ENCODE peak calls at places on chromosomes 4 and X, in eight cellular contexts. One of them, this sample, is unnamed.

GRCh38 chr4:173924561-173924960 is 358.9 kb downstream of the FBXO8 start:
- DNase-seq in NCI-H69: no peak
- DNase-seq in activated naive CD4-positive, alpha-beta T cell treated with Interleukin-2 at 50 U/mL for 16 hours: no peak
- DNase-seq in ELR: no peak
- DNase-seq in astrocyte of the spinal cord: no peak
- DNase-seq in hippocampal formation: no peak
- DNase-seq in ACHN: no peak
- DNase-seq in A549: no peak
- DNase-seq in this sample: no peak

GRCh38 chr4:139764192-139764591 is 98.6 kb downstream of the MGST2 start:
- DNase-seq in NCI-H69: no peak
- DNase-seq in activated naive CD4-positive, alpha-beta T cell treated with Interleukin-2 at 50 U/mL for 16 hours: no peak
- DNase-seq in ELR: no peak
- DNase-seq in astrocyte of the spinal cord: no peak
- DNase-seq in hippocampal formation: no peak
- DNase-seq in ACHN: no peak
- DNase-seq in A549: no peak
- DNase-seq in this sample: no peak

GRCh38 chrX:13605611-13606010 is 36.2 kb downstream of the EGFL6 start:
- DNase-seq in NCI-H69: no peak
- DNase-seq in activated naive CD4-positive, alpha-beta T cell treated with Interleukin-2 at 50 U/mL for 16 hours: no peak
- DNase-seq in ELR: no peak
- DNase-seq in astrocyte of the spinal cord: no peak
- DNase-seq in hippocampal formation: no peak
- DNase-seq in ACHN: no peak
- DNase-seq in A549: no peak
- DNase-seq in this sample: no peak

GRCh38 chr4:186021461-186022167 is 47.3 kb upstream of the TLR3 start:
- DNase-seq in NCI-H69: peak
- DNase-seq in activated naive CD4-positive, alpha-beta T cell treated with Interleukin-2 at 50 U/mL for 16 hours: no peak
- DNase-seq in ELR: peak
- DNase-seq in astrocyte of the spinal cord: peak
- DNase-seq in hippocampal formation: no peak
- DNase-seq in ACHN: peak
- DNase-seq in A549: peak
- DNase-seq in this sample: peak

GRCh38 chr4:4388836-4389575 is 2.1 kb downstream of the NSG1 start:
- DNase-seq in NCI-H69: no peak
- DNase-seq in activated naive CD4-positive, alpha-beta T cell treated with Interleukin-2 at 50 U/mL for 16 hours: no peak
- DNase-seq in ELR: no peak
- DNase-seq in astrocyte of the spinal cord: no peak
- DNase-seq in hippocampal formation: no peak
- DNase-seq in ACHN: no peak
- DNase-seq in A549: no peak
- DNase-seq in this sample: no peak

GRCh38 chrX:110132450-110133114 is 129.7 kb downstream of the TMEM164 start:
- DNase-seq in NCI-H69: no peak
- DNase-seq in activated naive CD4-positive, alpha-beta T cell treated with Interleukin-2 at 50 U/mL for 16 hours: no peak
- DNase-seq in ELR: peak
- DNase-seq in astrocyte of the spinal cord: no peak
- DNase-seq in hippocampal formation: no peak
- DNase-seq in ACHN: no peak
- DNase-seq in A549: no peak
- DNase-seq in this sample: no peak

GRCh38 chr4:1009647-1010521 is 1.5 kb upstream of the FGFRL1 start:
- DNase-seq in NCI-H69: peak
- DNase-seq in activated naive CD4-positive, alpha-beta T cell treated with Interleukin-2 at 50 U/mL for 16 hours: peak
- DNase-seq in ELR: peak
- DNase-seq in astrocyte of the spinal cord: peak
- DNase-seq in hippocampal formation: peak
- DNase-seq in ACHN: peak
- DNase-seq in A549: peak
- DNase-seq in this sample: peak

GRCh38 chr4:54487491-54487890 is 170.3 kb upstream of the KIT start:
- DNase-seq in NCI-H69: no peak
- DNase-seq in activated naive CD4-positive, alpha-beta T cell treated with Interleukin-2 at 50 U/mL for 16 hours: no peak
- DNase-seq in ELR: no peak
- DNase-seq in astrocyte of the spinal cord: peak
- DNase-seq in hippocampal formation: no peak
- DNase-seq in ACHN: no peak
- DNase-seq in A549: no peak
- DNase-seq in this sample: peak

GRCh38 chrX:14398725-14399124 is 130.6 kb upstream of the GLRA2 start:
- DNase-seq in NCI-H69: no peak
- DNase-seq in activated naive CD4-positive, alpha-beta T cell treated with Interleukin-2 at 50 U/mL for 16 hours: no peak
- DNase-seq in ELR: peak
- DNase-seq in astrocyte of the spinal cord: no peak
- DNase-seq in hippocampal formation: no peak
- DNase-seq in ACHN: peak
- DNase-seq in A549: peak
- DNase-seq in this sample: no peak

GRCh38 chr4:66023061-66023460 is 352.8 kb upstream of the EPHA5 start:
- DNase-seq in NCI-H69: no peak
- DNase-seq in activated naive CD4-positive, alpha-beta T cell treated with Interleukin-2 at 50 U/mL for 16 hours: no peak
- DNase-seq in ELR: no peak
- DNase-seq in astrocyte of the spinal cord: peak
- DNase-seq in hippocampal formation: no peak
- DNase-seq in ACHN: no peak
- DNase-seq in A549: no peak
- DNase-seq in this sample: no peak

GRCh38 chrX:70013483-70014222 is 36.1 kb downstream of the AWAT2 start:
- DNase-seq in NCI-H69: peak
- DNase-seq in activated naive CD4-positive, alpha-beta T cell treated with Interleukin-2 at 50 U/mL for 16 hours: no peak
- DNase-seq in ELR: no peak
- DNase-seq in astrocyte of the spinal cord: no peak
- DNase-seq in hippocampal formation: no peak
- DNase-seq in ACHN: no peak
- DNase-seq in A549: no peak
- DNase-seq in this sample: no peak

GRCh38 chr4:122480655-122481487 is 24.3 kb upstream of the IL2 start:
- DNase-seq in NCI-H69: no peak
- DNase-seq in activated naive CD4-positive, alpha-beta T cell treated with Interleukin-2 at 50 U/mL for 16 hours: no peak
- DNase-seq in ELR: no peak
- DNase-seq in astrocyte of the spinal cord: no peak
- DNase-seq in hippocampal formation: no peak
- DNase-seq in ACHN: no peak
- DNase-seq in A549: no peak
- DNase-seq in this sample: no peak

GRCh38 chr4:81682492-81682891 is 210.8 kb upstream of the RASGEF1B start:
- DNase-seq in NCI-H69: peak
- DNase-seq in activated naive CD4-positive, alpha-beta T cell treated with Interleukin-2 at 50 U/mL for 16 hours: no peak
- DNase-seq in ELR: no peak
- DNase-seq in astrocyte of the spinal cord: no peak
- DNase-seq in hippocampal formation: no peak
- DNase-seq in ACHN: no peak
- DNase-seq in A549: no peak
- DNase-seq in this sample: no peak

This sample was measured in brain microvascular endothelial cell.